ENCODE peak calls at places on chromosomes 13 and 19, in five cellular contexts. W is effector memory CD8-positive, alpha-beta T cell; M is foreskin keratinocyte; I is stimulated activated CD4-positive, alpha-beta T cell treated with anti-CD3 and anti-CD28 coated beads, Interleukin-15, amount 100 ng/mL, for 48 hours; D is lung. Y is an unnamed sample.

GRCh38 chr13:62305758-62306157 is 890.1 kb upstream of the PCDH20 start:
- DNase-seq in W (no peak), M (no peak), I (no peak), D (no peak), Y (no peak)

GRCh38 chr13:98525452-98525851 is 51.5 kb downstream of the STK24 start:
- DNase-seq in W (no peak), M (no peak), I (no peak), D (no peak), Y (no peak)

GRCh38 chr19:48614436-48615144 is at the start of gene FAM83E:
- DNase-seq in W (no peak), M (no peak), I (no peak), D (peak; percentile 88), Y (no peak)

GRCh38 chr19:6460099-6460884 is 700 bp upstream of the SLC25A23 start:
- DNase-seq in W (peak; percentile 96), M (peak; percentile 96), I (peak; percentile 97), D (peak; percentile 96), Y (peak; percentile 97)

GRCh38 chr19:54648129-54648528 is 14.7 kb upstream of the LILRB4 start:
- DNase-seq in W (no peak), M (no peak), I (no peak), D (no peak), Y (no peak)

GRCh38 chr13:102569488-102569887 is 27.3 kb upstream of the TPP2 start:
- DNase-seq in W (no peak), M (no peak), I (no peak), D (no peak), Y (peak; percentile 5)

GRCh38 chr13:96075953-96076543 is 13.9 kb upstream of the HS6ST3 start:
- DNase-seq in W (no peak), M (no peak), I (no peak), D (no peak), Y (no peak)

GRCh38 chr13:35496761-35497386 is 20.4 kb upstream of the MAB21L1 start:
- DNase-seq in W (no peak), M (no peak), I (no peak), D (no peak), Y (no peak)

GRCh38 chr13:24299488-24300114 is 9.8 kb upstream of the C1QTNF9 start:
- DNase-seq in W (no peak), M (no peak), I (no peak), D (no peak), Y (no peak)

GRCh38 chr19:4295972-4296771 is 6.0 kb downstream of the TMIGD2 start:
- DNase-seq in W (no peak), M (no peak), I (no peak), D (no peak), Y (peak; percentile 7)

GRCh38 chr13:22218784-22219183 is 547.9 kb downstream of the FGF9 start:
- DNase-seq in W (no peak), M (no peak), I (no peak), D (no peak), Y (no peak)

GRCh38 chr19:18253716-18254115 is 20.5 kb downstream of the IQCN start:
- DNase-seq in W (no peak), M (peak; percentile 37), I (no peak), D (peak; percentile 65), Y (no peak)

GRCh38 chr19:15532779-15533521 is 24.6 kb downstream of the CYP4F22 start:
- DNase-seq in W (no peak), M (no peak), I (no peak), D (no peak), Y (peak; percentile 28)

GRCh38 chr13:113297370-113297871 is 382 bp downstream of the LAMP1 start:
- DNase-seq in W (peak; percentile 61), M (no peak), I (peak; percentile 13), D (peak; percentile 37), Y (no peak)

GRCh38 chr19:45455707-45456499 is 11.9 kb upstream of the FOSB start:
- DNase-seq in W (peak; percentile 73), M (peak; percentile 96), I (no peak), D (peak; percentile 93), Y (peak; percentile 99)

GRCh38 chr13:33228645-33229445 is 56.7 kb downstream of the STARD13 start:
- DNase-seq in W (no peak), M (no peak), I (no peak), D (no peak), Y (peak; percentile 31)

GRCh38 chr19:41701401-41702075 is 6.9 kb upstream of the CEACAM5 start:
- DNase-seq in W (no peak), M (no peak), I (no peak), D (no peak), Y (no peak)

GRCh38 chr19:3605770-3606169 is 905 bp downstream of the TBXA2R start:
- DNase-seq in W (no peak), M (no peak), I (no peak), D (no peak), Y (no peak)

GRCh38 chr13:23488442-23488841 is 54.9 kb upstream of the SACS start:
- DNase-seq in W (no peak), M (peak; percentile 42), I (no peak), D (no peak), Y (no peak)

GRCh38 chr19:37966211-37967072 is 59.4 kb downstream of the SIPA1L3 start:
- DNase-seq in W (no peak), M (peak; percentile 65), I (no peak), D (no peak), Y (no peak)

GRCh38 chr19:47227347-47228167 is 3.4 kb downstream of the BBC3 start:
- DNase-seq in W (peak; percentile 27), M (no peak), I (peak; percentile 21), D (peak; percentile 92), Y (peak; percentile 99)

GRCh38 chr19:31220540-31220939 is 128.7 kb downstream of the TSHZ3 start:
- DNase-seq in W (peak; percentile 21), M (no peak), I (no peak), D (no peak), Y (no peak)

GRCh38 chr13:46515793-46516192 is 37.2 kb upstream of the LRCH1 start:
- DNase-seq in W (no peak), M (no peak), I (no peak), D (no peak), Y (no peak)

GRCh38 chr19:33398361-33399060 is 25.0 kb downstream of the CEBPG start:
- DNase-seq in W (no peak), M (no peak), I (no peak), D (no peak), Y (no peak)

GRCh38 chr13:69198706-69199105 is 908.9 kb upstream of the ATXN8OS start:
- DNase-seq in W (no peak), M (no peak), I (no peak), D (no peak), Y (no peak)

GRCh38 chr13:108200781-108201398 is 14.4 kb downstream of the LIG4 start:
- DNase-seq in W (no peak), M (peak; percentile 13), I (no peak), D (no peak), Y (no peak)

GRCh38 chr13:42746846-42747245 is 34.5 kb upstream of the FAM216B start:
- DNase-seq in W (no peak), M (no peak), I (no peak), D (no peak), Y (no peak)

GRCh38 chr13:77522444-77522843 is 13.1 kb upstream of the SCEL start:
- DNase-seq in W (no peak), M (no peak), I (no peak), D (no peak), Y (no peak)

GRCh38 chr19:8731428-8732169 is 10.2 kb downstream of the OR2Z1 start:
- DNase-seq in W (no peak), M (no peak), I (no peak), D (no peak), Y (no peak)

GRCh38 chr13:43528992-43529391 is 257.8 kb downstream of the ENOX1 start:
- DNase-seq in W (no peak), M (no peak), I (no peak), D (no peak), Y (no peak)

GRCh38 chr19:30078381-30078910 is 136.4 kb downstream of the URI1 start:
- DNase-seq in W (no peak), M (no peak), I (no peak), D (no peak), Y (no peak)

GRCh38 chr13:30577381-30577780 is 40.3 kb upstream of the USPL1 start:
- DNase-seq in W (peak; percentile 40), M (peak; percentile 85), I (peak; percentile 24), D (no peak), Y (peak; percentile 46)

GRCh38 chr13:98050041-98050466 is 92.8 kb upstream of the FARP1 start:
- DNase-seq in W (no peak), M (no peak), I (no peak), D (no peak), Y (peak; percentile 74)

GRCh38 chr13:18212873-18213272 is 968.8 kb downstream of the TUBA3C start:
- DNase-seq in W (no peak), M (peak; percentile 33), I (no peak), D (no peak), Y (peak; percentile 35)

GRCh38 chr13:80572308-80572676 is 231.4 kb upstream of the SPRY2 start:
- DNase-seq in W (no peak), M (no peak), I (no peak), D (no peak), Y (no peak)

GRCh38 chr13:33146843-33147611 is 130.8 kb downstream of the KL start:
- DNase-seq in W (no peak), M (no peak), I (no peak), D (no peak), Y (no peak)

GRCh38 chr13:114328595-114328994 is 14.3 kb downstream of the CHAMP1 start:
- DNase-seq in W (no peak), M (no peak), I (no peak), D (no peak), Y (no peak)

GRCh38 chr19:54364775-54365257 is at the start of gene LAIR1:
- DNase-seq in W (peak; percentile 31), M (no peak), I (peak; percentile 40), D (no peak), Y (no peak)

Y was measured in MG63.